ENCODE peak calls at places on chromosomes 13 and 19, in five cellular contexts. M is T-helper 17 cell, W is NCI-H748 treated with DMSO at 0.1 percent for 48 hours, C is NB4, F is nephron progenitor cell. A is an unnamed sample.
A peak's percentile ranks its signal among the peaks of the same experiment; 100 is the strongest.

GRCh38 chr13:50531917-50532899 is 311.3 kb downstream of the DLEU7 start:
- DNase-seq in W (no peak), F (no peak), M (no peak), C (peak; percentile 42), A (no peak)

GRCh38 chr19:811007-811434 is 10.7 kb downstream of the PLPPR3 start:
- DNase-seq in F (no peak), M (no peak), C (peak; percentile 45), W (no peak), A (no peak)

GRCh38 chr13:80871481-80871880 is 530.6 kb upstream of the SPRY2 start:
- DNase-seq in C (no peak), W (no peak), M (no peak), F (no peak), A (no peak)

GRCh38 chr13:109389456-109389855 is 396.9 kb downstream of the IRS2 start:
- DNase-seq in C (no peak), F (no peak), M (no peak), W (no peak), A (no peak)

GRCh38 chr13:108618233-108618632 is 11.2 kb upstream of the MYO16 start:
- DNase-seq in W (no peak), M (no peak), C (no peak), F (no peak), A (no peak)

GRCh38 chr13:105611424-105611823 is 924.0 kb downstream of the EFNB2 start:
- DNase-seq in W (no peak), C (no peak), M (no peak), F (no peak), A (no peak)

GRCh38 chr19:3610745-3611717 is 4.4 kb upstream of the TBXA2R start:
- DNase-seq in W (no peak), F (no peak), M (no peak), C (no peak), A (no peak)

GRCh38 chr13:20387441-20387971 is 138.2 kb downstream of the CRYL1 start:
- DNase-seq in M (no peak), F (no peak), W (no peak), C (no peak), A (no peak)

GRCh38 chr19:16117594-16118033 is 5.9 kb downstream of the RAB8A start:
- DNase-seq in F (no peak), C (peak; percentile 86), W (no peak), M (no peak), A (no peak)

GRCh38 chr19:6239401-6239844 is 40.4 kb downstream of the MLLT1 start:
- DNase-seq in F (no peak), W (no peak), C (no peak), M (no peak), A (no peak)

GRCh38 chr13:54029226-54029625 is 1000.6 kb downstream of the OLFM4 start:
- DNase-seq in W (no peak), F (no peak), C (peak; percentile 97), M (no peak), A (no peak)

GRCh38 chr13:99320693-99321481 is 13.7 kb upstream of the GPR183 start:
- DNase-seq in F (no peak), M (no peak), C (peak; percentile 73), W (no peak), A (peak; percentile 7)

GRCh38 chr13:111324736-111325135 is 4.3 kb downstream of the TEX29 start:
- DNase-seq in F (no peak), C (no peak), W (no peak), M (no peak), A (no peak)

GRCh38 chr13:51643882-51644281 is 59.6 kb downstream of the WDFY2 start:
- DNase-seq in F (no peak), W (no peak), C (peak; percentile 70), M (no peak), A (no peak)

GRCh38 chr19:6232567-6232966 is 47.2 kb downstream of the MLLT1 start:
- DNase-seq in M (no peak), W (no peak), F (no peak), C (peak; percentile 38), A (no peak)

GRCh38 chr13:105213512-105213911 is 1322.0 kb downstream of the EFNB2 start:
- DNase-seq in F (no peak), M (no peak), C (peak; percentile 27), W (no peak), A (no peak)

GRCh38 chr19:35756373-35757230 is at the start of gene HSPB6:
- DNase-seq in M (no peak), F (no peak), W (no peak), C (no peak), A (no peak)

GRCh38 chr13:77737583-77738200 is 40.2 kb downstream of the SLAIN1 start:
- DNase-seq in M (no peak), W (no peak), F (no peak), C (no peak), A (no peak)

GRCh38 chr19:36483653-36484052 is 5.7 kb downstream of the ZNF566 start:
- DNase-seq in W (no peak), M (no peak), F (no peak), C (peak; percentile 48), A (no peak)

GRCh38 chr13:40146063-40146462 is 490.6 kb downstream of the COG6 start:
- DNase-seq in M (no peak), F (no peak), C (no peak), W (no peak), A (no peak)

GRCh38 chr19:35013820-35014754 is 14.0 kb downstream of the GRAMD1A start:
- DNase-seq in M (peak; percentile 36), C (peak; percentile 71), W (no peak), F (no peak), A (no peak)

GRCh38 chr19:50531171-50531612 is 17.5 kb upstream of the ASPDH start:
- DNase-seq in W (no peak), C (no peak), M (no peak), F (no peak), A (no peak)

GRCh38 chr13:47897411-47898050 is 103.5 kb downstream of the SUCLA2 start:
- DNase-seq in F (no peak), W (no peak), M (no peak), C (no peak), A (no peak)

GRCh38 chr13:110471833-110472162 is 89.7 kb downstream of the RAB20 start:
- DNase-seq in F (no peak), W (no peak), C (peak; percentile 86), M (no peak), A (no peak)

GRCh38 chr19:5345895-5346386 is 5.3 kb upstream of the PTPRS start:
- DNase-seq in M (no peak), F (no peak), C (peak; percentile 67), W (no peak), A (no peak)

GRCh38 chr13:99958402-99959126 is 13.0 kb downstream of the ZIC5 start:
- DNase-seq in C (no peak), W (no peak), F (peak; percentile 28), M (no peak), A (no peak)

GRCh38 chr13:82878536-82878935 is 1003.7 kb downstream of the SLITRK1 start:
- DNase-seq in F (no peak), W (peak; percentile 95), C (no peak), M (no peak), A (peak; percentile 93)

GRCh38 chr19:48588670-48589399 is 17.7 kb upstream of the SPACA4 start:
- DNase-seq in M (peak; percentile 82), W (peak; percentile 81), C (peak; percentile 100), F (peak; percentile 96), A (peak; percentile 67)

GRCh38 chr19:6340493-6341201 is 7.2 kb upstream of the ACER1 start:
- DNase-seq in M (no peak), F (no peak), C (peak; percentile 10), W (no peak), A (no peak)

GRCh38 chr19:39057615-39058014 is 25.3 kb upstream of the FBXO27 start:
- DNase-seq in F (no peak), W (no peak), C (no peak), M (no peak), A (no peak)

GRCh38 chr13:33728271-33729037 is 89.5 kb upstream of the RFC3 start:
- DNase-seq in W (no peak), C (peak; percentile 79), F (no peak), M (no peak), A (no peak)

GRCh38 chr13:45433381-45433790 is 15.2 kb upstream of the SLC25A30 start:
- DNase-seq in F (no peak), W (no peak), C (no peak), M (no peak), A (no peak)

GRCh38 chr19:10142701-10143375 is 23.1 kb upstream of the EIF3G start:
- DNase-seq in W (no peak), F (no peak), M (peak; percentile 35), C (no peak), A (no peak)

GRCh38 chr13:77338961-77339401 is 12.1 kb upstream of the MYCBP2 start:
- DNase-seq in W (no peak), C (peak; percentile 75), F (no peak), M (no peak), A (no peak)

A was measured in NCI-H345.